ENCODE peak calls at places on chromosomes 3 and 15, in eight cellular contexts. C, J, R, H, D, U, V and Z are unnamed samples.

GRCh38 chr3:106176734-106177133 is 307.9 kb upstream of the CBLB start:
- DNase-seq in J (no peak), V (peak; percentile 30), H (no peak), D (peak; percentile 12), R (no peak), C (no peak), U (peak; percentile 48), Z (no peak)

GRCh38 chr15:35633677-35634076 is 87.7 kb upstream of the DPH6 start:
- DNase-seq in H (no peak), J (peak; percentile 13), R (no peak), V (no peak), D (no peak), C (no peak), U (no peak), Z (no peak)

GRCh38 chr3:12549971-12550760 is 4.9 kb upstream of the MKRN2OS start:
- DNase-seq in J (no peak), R (no peak), D (no peak), C (no peak), V (no peak), U (no peak), H (no peak), Z (no peak)

GRCh38 chr15:74614744-74615312 is 808 bp upstream of the CLK3 start:
- DNase-seq in C (peak; percentile 90), V (peak; percentile 67), H (peak; percentile 96), R (peak; percentile 81), D (peak; percentile 54), U (peak; percentile 94), J (peak; percentile 90), Z (peak; percentile 96)

GRCh38 chr15:61216519-61216918 is 12.6 kb downstream of the RORA start:
- DNase-seq in R (no peak), C (no peak), J (no peak), H (no peak), D (no peak), U (no peak), V (no peak), Z (no peak)

GRCh38 chr15:84699538-84700191 is 16.3 kb downstream of the SEC11A start:
- DNase-seq in C (no peak), U (no peak), J (no peak), H (no peak), R (no peak), V (no peak), D (no peak), Z (no peak)

GRCh38 chr3:15934389-15935195 is 136.8 kb upstream of the ANKRD28 start:
- DNase-seq in C (no peak), D (peak; percentile 42), U (no peak), V (no peak), R (no peak), H (no peak), J (no peak), Z (no peak)

GRCh38 chr3:160374925-160375324 is 24.1 kb downstream of the IFT80 start:
- DNase-seq in V (no peak), H (no peak), J (no peak), R (no peak), D (no peak), C (no peak), U (no peak), Z (no peak)

GRCh38 chr3:126124896-126125295 is 41.0 kb upstream of the SLC41A3 start:
- DNase-seq in C (peak; percentile 3), V (no peak), H (peak; percentile 53), U (no peak), R (peak; percentile 3), D (no peak), J (peak; percentile 2), Z (peak; percentile 29)

GRCh38 chr3:143562789-143563188 is 285.5 kb downstream of the SLC9A9 start:
- DNase-seq in R (no peak), V (peak; percentile 5), U (no peak), D (no peak), J (no peak), C (no peak), H (no peak), Z (no peak)

GRCh38 chr3:32614956-32615355 is 44.3 kb upstream of the DYNC1LI1 start:
- DNase-seq in V (peak; percentile 68), D (peak; percentile 70), H (no peak), J (no peak), U (peak; percentile 57), R (no peak), C (no peak), Z (no peak)

GRCh38 chr15:100902436-100903190 is 16.5 kb upstream of the LRRK1 start:
- DNase-seq in U (peak; percentile 88), R (peak; percentile 89), V (peak; percentile 78), C (peak; percentile 65), D (peak; percentile 90), J (peak; percentile 83), H (peak; percentile 83), Z (peak; percentile 85)

GRCh38 chr3:142904639-142905441 is 16.0 kb upstream of the PCOLCE2 start:
- DNase-seq in V (peak; percentile 44), H (no peak), U (no peak), C (no peak), R (no peak), J (peak; percentile 55), D (peak; percentile 59), Z (peak; percentile 44)

GRCh38 chr3:122890077-122890484 is 95.2 kb downstream of the SLC49A4 start:
- DNase-seq in C (peak; percentile 70), H (no peak), U (peak; percentile 49), V (peak; percentile 72), R (no peak), D (peak; percentile 85), J (peak; percentile 16), Z (peak; percentile 85)

GRCh38 chr3:141191097-141191749 is 40.4 kb upstream of the PXYLP1 start:
- DNase-seq in R (no peak), U (peak; percentile 4), C (no peak), V (peak; percentile 3), D (peak; percentile 39), H (no peak), J (no peak), Z (no peak)

GRCh38 chr15:40493089-40493840 is 22.5 kb downstream of the CHST14 start:
- DNase-seq in V (peak; percentile 59), U (no peak), H (no peak), J (no peak), R (no peak), C (no peak), D (peak; percentile 34), Z (no peak)

GRCh38 chr3:30232142-30232541 is 374.3 kb upstream of the TGFBR2 start:
- DNase-seq in R (no peak), H (no peak), C (no peak), J (no peak), U (no peak), V (peak; percentile 93), D (peak; percentile 93), Z (no peak)

GRCh38 chr3:51716805-51717204 is 9.9 kb downstream of the GRM2 start:
- DNase-seq in D (no peak), C (no peak), U (no peak), V (no peak), H (no peak), R (no peak), J (no peak), Z (no peak)

GRCh38 chr3:197854596-197855343 is 63.7 kb downstream of the LRCH3 start:
- DNase-seq in U (peak; percentile 89), R (peak; percentile 52), H (no peak), J (no peak), C (no peak), D (peak; percentile 60), V (peak; percentile 95), Z (no peak)

GRCh38 chr3:175356899-175357324 is 497.8 kb downstream of the NAALADL2 start:
- DNase-seq in C (no peak), J (no peak), D (peak; percentile 73), V (peak; percentile 73), H (no peak), U (no peak), R (no peak), Z (no peak)

GRCh38 chr15:63510548-63510940 is 6.2 kb downstream of the USP3 start:
- DNase-seq in C (no peak), U (no peak), D (no peak), V (no peak), H (no peak), J (no peak), R (no peak), Z (no peak)
- H3K4me3 ChIP-seq in C (no peak overlapping the region), U (peak overlapping the region; percentile 46), D (peak overlapping the region; percentile 23), V (peak overlapping the region; percentile 0), H (no peak overlapping the region), J (no peak overlapping the region), R (no peak overlapping the region), Z (no peak overlapping the region)

DNA sequence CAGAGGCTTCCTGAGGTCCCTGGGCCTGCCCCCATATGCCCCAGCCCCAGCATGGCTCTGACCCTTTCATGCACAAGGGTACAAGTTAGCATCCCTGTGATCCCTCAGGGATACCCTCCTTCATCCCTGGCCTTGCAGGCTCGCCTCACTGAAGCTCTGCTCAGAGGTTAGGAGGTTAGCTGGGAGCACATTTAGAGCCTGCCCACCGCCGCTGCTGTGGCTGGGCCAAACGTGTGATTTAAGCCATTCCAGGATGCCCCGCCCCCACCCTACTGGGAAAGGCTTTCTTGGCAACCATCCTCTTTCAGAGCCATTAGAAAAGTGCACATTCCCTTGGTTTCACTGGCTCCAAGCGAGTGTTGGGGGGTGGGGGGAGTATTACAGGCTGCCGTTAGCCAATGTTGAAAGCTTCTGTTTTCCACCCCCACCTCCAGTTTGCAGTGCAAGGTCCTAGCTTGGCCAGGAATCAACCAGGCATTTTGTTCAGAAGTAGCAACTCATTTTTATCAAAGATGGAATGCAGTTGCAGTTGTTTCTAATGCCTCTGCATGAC is 6.3 kb upstream of the HES1 start:
- DNase-seq in U (no peak), V (peak; percentile 87), H (peak; percentile 58), D (peak; percentile 52), R (peak; percentile 43), J (peak; percentile 44), C (peak; percentile 22), Z (peak; percentile 81)
- H3K4me3 ChIP-seq in U (no peak overlapping the region), V (no peak overlapping the region), H (no peak overlapping the region), D (no peak overlapping the region), R (no peak overlapping the region), J (no peak overlapping the region), C (no peak overlapping the region), Z (no peak overlapping the region)

GRCh38 chr15:70322051-70322668 is 224.4 kb upstream of the TLE3 start:
- DNase-seq in U (no peak), J (no peak), C (no peak), D (no peak), H (no peak), R (no peak), V (no peak), Z (no peak)
- H3K4me3 ChIP-seq in U (no peak overlapping the region), J (no peak overlapping the region), C (no peak overlapping the region), D (no peak overlapping the region), H (no peak overlapping the region), R (no peak overlapping the region), V (no peak overlapping the region), Z (no peak overlapping the region)

DNA sequence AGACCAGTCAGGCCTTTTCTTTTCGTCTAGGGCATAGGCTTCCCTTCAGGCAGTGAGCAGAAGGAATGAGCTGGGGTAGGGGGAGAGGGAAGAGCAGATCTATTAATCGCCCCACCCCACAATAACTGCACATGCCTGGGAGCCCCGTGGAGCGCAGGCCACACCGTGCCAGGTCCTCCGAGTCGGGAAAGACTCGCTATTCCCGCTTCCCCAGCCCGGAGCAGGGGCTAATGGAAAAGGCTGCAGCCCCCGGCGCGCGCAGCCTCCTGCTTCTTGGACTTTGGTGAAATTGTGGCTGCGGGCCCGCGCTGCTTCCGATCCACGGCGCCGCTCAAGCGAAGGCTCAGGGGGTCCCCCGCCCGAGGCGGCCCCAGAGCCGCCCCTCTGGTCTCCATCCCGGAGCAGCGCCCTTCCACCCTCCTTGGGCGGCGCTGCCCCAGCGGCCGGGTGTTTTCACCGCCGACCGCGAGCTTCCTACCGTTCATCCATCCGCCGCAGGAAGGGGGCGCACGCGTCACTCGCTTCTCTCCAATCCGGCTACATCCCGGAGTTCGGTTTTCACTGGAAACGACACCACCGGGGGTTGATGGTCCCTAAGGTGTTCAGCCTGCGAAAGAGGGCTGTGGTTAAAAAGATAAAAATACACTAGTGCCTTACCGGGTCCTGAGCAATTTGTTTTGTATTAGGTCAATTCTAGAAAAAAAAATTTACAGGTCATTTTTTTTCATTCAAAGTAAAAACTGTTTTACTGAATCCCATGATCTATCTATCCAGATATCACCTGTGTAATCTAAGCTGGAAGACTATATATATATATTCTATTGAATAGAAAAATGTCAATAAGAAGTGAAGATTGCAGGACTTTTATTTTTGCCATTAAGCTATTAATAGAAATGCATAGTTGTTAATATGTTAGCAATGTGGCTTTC is 4.4 kb upstream of the SYNM start:
- DNase-seq in H (peak; percentile 90), D (peak; percentile 68), C (peak; percentile 84), V (peak; percentile 63), U (peak; percentile 94), R (peak; percentile 76), J (peak; percentile 83), Z (peak; percentile 84)
- H3K4me3 ChIP-seq in H (no peak overlapping the region), D (peak overlapping the region; percentile 36), C (peak overlapping the region; percentile 61), V (peak overlapping the region; percentile 54), U (peak overlapping the region; percentile 66), R (peak overlapping the region; percentile 31), J (no peak overlapping the region), Z (peak overlapping the region; percentile 54)